ENCODE peak calls at places on chromosomes 3 and 15, in seven cellular contexts. O is nephron progenitor cell; V is kidney epithelial cell; F is body of pancreas; P is stimulated activated CD8-positive, alpha-beta memory T cell treated with anti-CD3 and anti-CD28 coated beads, Interleukin-4, amount 100 ng/mL, for 4 hours; T is heart left ventricle; U is transverse colon. Y is an unnamed sample.

GRCh38 chr15:68616397-68616796 is 37.6 kb downstream of the CORO2B start:
- DNase-seq in P (no peak), T (no peak), V (no peak), U (no peak), F (no peak), O (no peak), Y (no peak)

GRCh38 chr15:77076325-77076915 is 5.5 kb upstream of the TSPAN3 start:
- DNase-seq in T (no peak), U (no peak), P (no peak), F (no peak), O (no peak), V (no peak), Y (no peak)

GRCh38 chr3:174598885-174599439 is 260.2 kb upstream of the NAALADL2 start:
- DNase-seq in T (no peak), U (no peak), O (no peak), P (no peak), F (no peak), V (no peak), Y (no peak)

GRCh38 chr15:75801859-75802593 is 41.2 kb upstream of the UBE2Q2 start:
- DNase-seq in O (peak), T (peak), F (peak), U (peak), V (no peak), P (peak), Y (peak)

GRCh38 chr15:40003491-40003916 is 35.5 kb downstream of the SRP14 start:
- DNase-seq in P (no peak), O (no peak), F (no peak), T (no peak), U (no peak), V (no peak), Y (no peak)

GRCh38 chr3:158091526-158091925 is 14.7 kb downstream of the SHOX2 start:
- DNase-seq in T (no peak), P (no peak), F (no peak), U (no peak), V (no peak), O (no peak), Y (no peak)

GRCh38 chr3:100662113-100662823 is 47.0 kb upstream of the TFG start:
- DNase-seq in T (no peak), V (no peak), F (no peak), U (no peak), O (no peak), P (no peak), Y (no peak)

GRCh38 chr3:131608741-131609140 is 106.0 kb upstream of the MRPL3 start:
- DNase-seq in P (no peak), O (no peak), T (no peak), V (no peak), F (no peak), U (no peak), Y (no peak)

GRCh38 chr3:171038342-171038741 is 11.8 kb upstream of the SLC2A2 start:
- DNase-seq in V (no peak), T (no peak), P (no peak), O (no peak), F (no peak), U (no peak), Y (no peak)

GRCh38 chr3:158842946-158843345 is 41.1 kb downstream of the MFSD1 start:
- DNase-seq in P (no peak), O (no peak), U (no peak), V (no peak), F (no peak), T (no peak), Y (no peak)

GRCh38 chr15:38817427-38818155 is 253.0 kb upstream of the RASGRP1 start:
- DNase-seq in T (peak), V (peak), F (peak), P (peak), O (peak), U (peak), Y (peak)

GRCh38 chr3:11140054-11140712 is 14.1 kb upstream of the HRH1 start:
- DNase-seq in O (no peak), T (peak), U (peak), V (no peak), P (no peak), F (no peak), Y (peak)

GRCh38 chr3:178443634-178444033 is 92.6 kb upstream of the KCNMB2 start:
- DNase-seq in F (no peak), P (no peak), O (no peak), U (no peak), V (no peak), T (no peak), Y (no peak)

GRCh38 chr3:72847282-72847681 is 963 bp downstream of the SHQ1 start:
- DNase-seq in F (no peak), U (no peak), T (no peak), P (no peak), V (no peak), O (no peak), Y (no peak)

GRCh38 chr3:9248232-9249191 is 934 bp downstream of the SRGAP3 start:
- DNase-seq in F (no peak), P (no peak), V (no peak), U (peak), O (peak), T (no peak), Y (no peak)

GRCh38 chr15:52733696-52734255 is 54.6 kb upstream of the ATOSA start:
- DNase-seq in P (no peak), O (no peak), U (no peak), V (no peak), F (no peak), T (no peak), Y (no peak)

GRCh38 chr3:52193059-52193458 is 4.9 kb upstream of the ALAS1 start:
- DNase-seq in F (no peak), V (no peak), T (peak), P (no peak), O (no peak), U (peak), Y (no peak)

GRCh38 chr3:111594205-111594604 is 941 bp downstream of the ZBED2 start:
- DNase-seq in U (no peak), P (no peak), O (no peak), V (peak), F (no peak), T (no peak), Y (no peak)

GRCh38 chr15:64574220-64574994 is 114.0 kb downstream of the ZNF609 start:
- DNase-seq in F (no peak), P (no peak), U (no peak), O (no peak), T (no peak), V (no peak), Y (no peak)

GRCh38 chr3:53804697-53805462 is 41.3 kb downstream of the CHDH start:
- DNase-seq in T (no peak), V (peak), P (no peak), U (no peak), F (no peak), O (no peak), Y (no peak)

GRCh38 chr15:37253877-37254276 is 153.5 kb upstream of the MEIS2 start:
- DNase-seq in O (no peak), V (no peak), F (no peak), T (no peak), U (no peak), P (no peak), Y (no peak)

GRCh38 chr3:71801986-71802385 is 17.0 kb upstream of the PROK2 start:
- DNase-seq in O (no peak), U (no peak), V (no peak), T (no peak), P (no peak), F (no peak), Y (no peak)

GRCh38 chr15:90594297-90594696 is 64.6 kb downstream of the CRTC3 start:
- DNase-seq in U (peak), P (peak), F (peak), V (peak), T (peak), O (no peak), Y (peak)

Y was measured in lung.